ENCODE peak calls at places on chromosomes 11 and 22, in five cellular contexts. Z is NCI-H2029; Y is RKO; L is activated naive CD8-positive, alpha-beta T cell treated with anti-CD3 and anti-CD28 coated beads, Interleukin-2, amount 10 ng/mL, durations not matched to agents 7 days and 5 days; S is substantia nigra. M is an unnamed sample.

GRCh38 chr11:45859661-45860140 is 12.4 kb downstream of the CRY2 start:
- DNase-seq in Z (peak; percentile 94), Y (no peak), L (no peak), S (peak; percentile 84), M (no peak)

GRCh38 chr11:119712459-119713360 is 16.3 kb downstream of the NECTIN1 start:
- DNase-seq in Z (no peak), Y (no peak), L (no peak), S (no peak), M (no peak)

GRCh38 chr11:130640526-130640925 is 192.1 kb downstream of the ADAMTS15 start:
- DNase-seq in Z (no peak), Y (no peak), L (no peak), S (no peak), M (no peak)

GRCh38 chr11:118610220-118610772 is 2.9 kb downstream of the PHLDB1 start:
- DNase-seq in Z (no peak), Y (no peak), L (peak; percentile 55), S (no peak), M (no peak)

GRCh38 chr11:47593934-47594855 is at the start of gene C1QTNF4:
- DNase-seq in Z (no peak), Y (no peak), L (peak; percentile 32), S (no peak), M (no peak)

GRCh38 chr11:72828081-72828567 is 13.9 kb downstream of the ATG16L2 start:
- DNase-seq in Z (no peak), Y (no peak), L (no peak), S (no peak), M (no peak)

GRCh38 chr11:100397401-100397800 is 289.7 kb upstream of the ARHGAP42 start:
- DNase-seq in Z (no peak), Y (no peak), L (no peak), S (no peak), M (no peak)

GRCh38 chr11:129259950-129260349 is 67.8 kb upstream of the ARHGAP32 start:
- DNase-seq in Z (no peak), Y (no peak), L (no peak), S (peak; percentile 28), M (no peak)

GRCh38 chr11:102551188-102551781 is 20.7 kb upstream of the MMP7 start:
- DNase-seq in Z (no peak), Y (no peak), L (no peak), S (no peak), M (no peak)

GRCh38 chr11:116224154-116224888 is 548.5 kb downstream of the BUD13 start:
- DNase-seq in Z (peak; percentile 11), Y (peak; percentile 29), L (peak; percentile 37), S (peak; percentile 30), M (no peak)

GRCh38 chr11:94504689-94505293 is 7.5 kb upstream of the C11orf97 start:
- DNase-seq in Z (peak; percentile 4), Y (peak; percentile 79), L (no peak), S (no peak), M (no peak)

GRCh38 chr22:32588063-32588462 is 113.5 kb downstream of the FBXO7 start:
- DNase-seq in Z (no peak), Y (no peak), L (no peak), S (no peak), M (no peak)

GRCh38 chr11:121464352-121464946 is 11.7 kb upstream of the SORL1-AS1 start:
- DNase-seq in Z (peak; percentile 70), Y (peak; percentile 62), L (peak; percentile 79), S (peak; percentile 40), M (peak; percentile 63)

GRCh38 chr11:60169264-60169915 is 13.5 kb downstream of the MS4A6A start:
- DNase-seq in Z (peak; percentile 96), Y (peak; percentile 41), L (no peak), S (no peak), M (no peak)

GRCh38 chr11:69799582-69799981 is 19.6 kb downstream of the FGF3 start:
- DNase-seq in Z (no peak), Y (peak; percentile 54), L (no peak), S (no peak), M (no peak)